ENCODE peak calls at places on chromosomes 5 and 9, in seven cellular contexts. One of them, this sample, is unnamed.

GRCh38 chr5:174750720-174751119 is 26.3 kb downstream of the MSX2 start:
- DNase-seq in tibial nerve: no peak
- DNase-seq in endodermal cell: no peak
- DNase-seq in tibial artery: no peak
- DNase-seq in A549: no peak
- DNase-seq in brain microvascular endothelial cell: peak
- DNase-seq in stomach: no peak
- DNase-seq in this sample: no peak

GRCh38 chr5:117203584-117203983 is 629.0 kb upstream of the SEMA6A start:
- DNase-seq in tibial nerve: no peak
- DNase-seq in endodermal cell: no peak
- DNase-seq in tibial artery: no peak
- DNase-seq in A549: no peak
- DNase-seq in brain microvascular endothelial cell: no peak
- DNase-seq in stomach: no peak
- DNase-seq in this sample: no peak

GRCh38 chr9:105187781-105188180 is 56.7 kb upstream of the SLC44A1 start:
- DNase-seq in tibial nerve: no peak
- DNase-seq in endodermal cell: no peak
- DNase-seq in tibial artery: no peak
- DNase-seq in A549: peak
- DNase-seq in brain microvascular endothelial cell: peak
- DNase-seq in stomach: no peak
- DNase-seq in this sample: no peak

GRCh38 chr5:55724276-55724675 is 12.2 kb upstream of the SLC38A9 start:
- DNase-seq in tibial nerve: no peak
- DNase-seq in endodermal cell: no peak
- DNase-seq in tibial artery: no peak
- DNase-seq in A549: no peak
- DNase-seq in brain microvascular endothelial cell: no peak
- DNase-seq in stomach: no peak
- DNase-seq in this sample: no peak

GRCh38 chr5:142740903-142741302 is 29.3 kb upstream of the ARHGAP26 start:
- DNase-seq in tibial nerve: no peak
- DNase-seq in endodermal cell: no peak
- DNase-seq in tibial artery: no peak
- DNase-seq in A549: no peak
- DNase-seq in brain microvascular endothelial cell: no peak
- DNase-seq in stomach: no peak
- DNase-seq in this sample: no peak

GRCh38 chr9:113343732-113344231 is 3.7 kb upstream of the WDR31 start:
- DNase-seq in tibial nerve: peak
- DNase-seq in endodermal cell: peak
- DNase-seq in tibial artery: peak
- DNase-seq in A549: no peak
- DNase-seq in brain microvascular endothelial cell: peak
- DNase-seq in stomach: peak
- DNase-seq in this sample: peak

GRCh38 chr9:95753762-95754465 is 121.6 kb upstream of the ERCC6L2 start:
- DNase-seq in tibial nerve: peak
- DNase-seq in endodermal cell: no peak
- DNase-seq in tibial artery: no peak
- DNase-seq in A549: no peak
- DNase-seq in brain microvascular endothelial cell: no peak
- DNase-seq in stomach: no peak
- DNase-seq in this sample: no peak

GRCh38 chr5:65334077-65334476 is 147.6 kb downstream of the ADAMTS6 start:
- DNase-seq in tibial nerve: no peak
- DNase-seq in endodermal cell: no peak
- DNase-seq in tibial artery: no peak
- DNase-seq in A549: no peak
- DNase-seq in brain microvascular endothelial cell: no peak
- DNase-seq in stomach: peak
- DNase-seq in this sample: no peak

GRCh38 chr5:9421823-9422354 is 124.0 kb downstream of the SEMA5A start:
- DNase-seq in tibial nerve: no peak
- DNase-seq in endodermal cell: no peak
- DNase-seq in tibial artery: no peak
- DNase-seq in A549: no peak
- DNase-seq in brain microvascular endothelial cell: no peak
- DNase-seq in stomach: no peak
- DNase-seq in this sample: no peak

GRCh38 chr5:172773481-172774469 is 2.8 kb upstream of the DUSP1 start:
- DNase-seq in tibial nerve: no peak
- DNase-seq in endodermal cell: no peak
- DNase-seq in tibial artery: no peak
- DNase-seq in A549: no peak
- DNase-seq in brain microvascular endothelial cell: peak
- DNase-seq in stomach: no peak
- DNase-seq in this sample: peak

GRCh38 chr9:132965478-132965877 is 13.0 kb upstream of the GFI1B start:
- DNase-seq in tibial nerve: no peak
- DNase-seq in endodermal cell: no peak
- DNase-seq in tibial artery: no peak
- DNase-seq in A549: no peak
- DNase-seq in brain microvascular endothelial cell: no peak
- DNase-seq in stomach: no peak
- DNase-seq in this sample: no peak

GRCh38 chr9:132973166-132973565 is 5.3 kb upstream of the GFI1B start:
- DNase-seq in tibial nerve: no peak
- DNase-seq in endodermal cell: no peak
- DNase-seq in tibial artery: no peak
- DNase-seq in A549: no peak
- DNase-seq in brain microvascular endothelial cell: no peak
- DNase-seq in stomach: no peak
- DNase-seq in this sample: no peak

GRCh38 chr9:132973713-132974112 is 4.8 kb upstream of the GFI1B start:
- DNase-seq in tibial nerve: no peak
- DNase-seq in endodermal cell: peak
- DNase-seq in tibial artery: no peak
- DNase-seq in A549: peak
- DNase-seq in brain microvascular endothelial cell: peak
- DNase-seq in stomach: no peak
- DNase-seq in this sample: no peak

GRCh38 chr9:132970306-132971062 is 8.0 kb upstream of the GFI1B start:
- DNase-seq in tibial nerve: no peak
- DNase-seq in endodermal cell: no peak
- DNase-seq in tibial artery: no peak
- DNase-seq in A549: no peak
- DNase-seq in brain microvascular endothelial cell: no peak
- DNase-seq in stomach: no peak
- DNase-seq in this sample: no peak
- H3K27ac ChIP-seq in tibial nerve: no peak
- H3K27ac ChIP-seq in endodermal cell: no peak
- H3K27ac ChIP-seq in tibial artery: no peak
- H3K27ac ChIP-seq in A549: no peak
- H3K27ac ChIP-seq in brain microvascular endothelial cell: no peak
- H3K27ac ChIP-seq in stomach: no peak
- H3K27ac ChIP-seq in this sample: no peak

GRCh38 chr5:109063223-109063622 is 315.5 kb downstream of the FER start:
- DNase-seq in tibial nerve: no peak
- DNase-seq in endodermal cell: no peak
- DNase-seq in tibial artery: no peak
- DNase-seq in A549: no peak
- DNase-seq in brain microvascular endothelial cell: no peak
- DNase-seq in stomach: no peak
- DNase-seq in this sample: no peak
- H3K27ac ChIP-seq in tibial nerve: no peak
- H3K27ac ChIP-seq in endodermal cell: no peak
- H3K27ac ChIP-seq in tibial artery: peak
- H3K27ac ChIP-seq in A549: no peak
- H3K27ac ChIP-seq in brain microvascular endothelial cell: no peak
- H3K27ac ChIP-seq in stomach: no peak
- H3K27ac ChIP-seq in this sample: no peak

DNA sequence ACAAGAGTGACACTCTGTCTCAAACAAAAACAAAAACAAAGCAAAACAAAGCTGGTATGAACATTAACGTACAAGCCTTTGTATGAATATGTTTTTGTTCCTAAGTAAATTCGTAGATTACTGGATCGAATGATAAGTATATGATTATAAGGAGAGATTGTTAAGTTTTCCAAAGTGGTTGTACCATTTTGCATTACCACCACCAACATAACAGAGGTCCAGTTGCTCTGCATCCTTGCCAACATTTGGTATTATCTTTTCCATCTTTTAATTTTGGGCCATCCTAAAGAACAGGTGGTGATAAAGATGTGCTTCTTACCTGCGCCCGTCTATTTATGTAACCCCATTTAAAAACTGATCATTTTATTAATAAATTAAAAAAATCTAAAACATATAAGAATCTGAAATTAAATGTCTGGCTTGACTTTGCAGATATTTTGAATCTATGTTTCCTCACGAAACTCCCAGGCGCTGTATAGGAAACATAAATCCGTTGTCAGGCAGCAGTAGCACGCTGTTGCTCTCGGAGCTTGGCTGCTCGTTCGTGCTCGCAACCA is 593 bp upstream of the NAA35 start:
- DNase-seq in tibial nerve: no peak
- DNase-seq in endodermal cell: no peak
- DNase-seq in tibial artery: no peak
- DNase-seq in A549: peak
- DNase-seq in brain microvascular endothelial cell: no peak
- DNase-seq in stomach: no peak
- DNase-seq in this sample: no peak
- H3K27ac ChIP-seq in tibial nerve: peak
- H3K27ac ChIP-seq in endodermal cell: no peak
- H3K27ac ChIP-seq in tibial artery: peak
- H3K27ac ChIP-seq in A549: peak
- H3K27ac ChIP-seq in brain microvascular endothelial cell: peak
- H3K27ac ChIP-seq in stomach: peak
- H3K27ac ChIP-seq in this sample: peak

GRCh38 chr9:83972286-83972685 is 7.7 kb downstream of the HNRNPK start:
- DNase-seq in tibial nerve: no peak
- DNase-seq in endodermal cell: no peak
- DNase-seq in tibial artery: no peak
- DNase-seq in A549: no peak
- DNase-seq in brain microvascular endothelial cell: no peak
- DNase-seq in stomach: no peak
- DNase-seq in this sample: no peak

GRCh38 chr9:83978992-83979811 is 813 bp downstream of the HNRNPK start:
- DNase-seq in tibial nerve: peak
- DNase-seq in endodermal cell: peak
- DNase-seq in tibial artery: peak
- DNase-seq in A549: peak
- DNase-seq in brain microvascular endothelial cell: peak
- DNase-seq in stomach: peak
- DNase-seq in this sample: peak

GRCh38 chr9:83977196-83977595 is 2.8 kb downstream of the HNRNPK start:
- DNase-seq in tibial nerve: no peak
- DNase-seq in endodermal cell: no peak
- DNase-seq in tibial artery: no peak
- DNase-seq in A549: no peak
- DNase-seq in brain microvascular endothelial cell: no peak
- DNase-seq in stomach: no peak
- DNase-seq in this sample: no peak

GRCh38 chr9:83979812-83980394 is at the start of gene HNRNPK:
- DNase-seq in tibial nerve: peak
- DNase-seq in endodermal cell: peak
- DNase-seq in tibial artery: peak
- DNase-seq in A549: peak
- DNase-seq in brain microvascular endothelial cell: peak
- DNase-seq in stomach: peak
- DNase-seq in this sample: peak

DNA sequence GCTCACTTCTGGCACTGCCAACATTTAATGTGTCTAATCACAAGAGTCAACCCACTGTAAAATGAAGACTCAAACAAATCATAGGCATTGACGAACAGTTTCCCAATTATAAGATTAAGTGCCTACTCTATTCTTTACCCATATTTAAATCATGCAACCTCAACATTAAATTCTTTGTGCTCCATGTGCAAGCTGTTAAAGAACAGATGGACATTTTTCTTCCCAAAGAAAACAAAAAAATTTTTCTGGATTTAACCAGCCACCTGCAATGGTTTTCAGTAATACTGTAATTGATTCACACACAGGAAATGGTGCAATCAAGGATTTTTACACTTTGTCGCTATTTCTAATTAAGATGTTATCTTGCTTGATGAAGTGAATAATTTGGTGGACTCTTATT is 3.6 kb downstream of the HNRNPK start:
- DNase-seq in tibial nerve: no peak
- DNase-seq in endodermal cell: no peak
- DNase-seq in tibial artery: no peak
- DNase-seq in A549: no peak
- DNase-seq in brain microvascular endothelial cell: no peak
- DNase-seq in stomach: no peak
- DNase-seq in this sample: no peak
- H3K27ac ChIP-seq in tibial nerve: no peak
- H3K27ac ChIP-seq in endodermal cell: no peak
- H3K27ac ChIP-seq in tibial artery: no peak
- H3K27ac ChIP-seq in A549: no peak
- H3K27ac ChIP-seq in brain microvascular endothelial cell: no peak
- H3K27ac ChIP-seq in stomach: no peak
- H3K27ac ChIP-seq in this sample: no peak

This sample was measured in upper lobe of right lung.